ENCODE peak calls at places on chromosomes 6 and 20, in eight cellular contexts. One of them, this sample, is unnamed.

GRCh38 chr6:142855877-142856606 is 88.9 kb downstream of the HIVEP2 start:
- DNase-seq in nephron progenitor cell: no peak
- DNase-seq in heart right ventricle: no peak
- DNase-seq in neural crest cell: no peak
- DNase-seq in AG09319: no peak
- DNase-seq in foreskin keratinocyte: no peak
- DNase-seq in cardiac fibroblast: no peak
- DNase-seq in mammary epithelial cell: no peak
- DNase-seq in this sample: no peak

GRCh38 chr20:18034039-18034438 is 23.7 kb downstream of the OVOL2 start:
- DNase-seq in nephron progenitor cell: no peak
- DNase-seq in heart right ventricle: no peak
- DNase-seq in neural crest cell: no peak
- DNase-seq in AG09319: no peak
- DNase-seq in foreskin keratinocyte: no peak
- DNase-seq in cardiac fibroblast: no peak
- DNase-seq in mammary epithelial cell: no peak
- DNase-seq in this sample: no peak

GRCh38 chr6:135182993-135183531 is 2.0 kb downstream of the MYB start:
- DNase-seq in nephron progenitor cell: peak
- DNase-seq in heart right ventricle: no peak
- DNase-seq in neural crest cell: no peak
- DNase-seq in AG09319: no peak
- DNase-seq in foreskin keratinocyte: no peak
- DNase-seq in cardiac fibroblast: no peak
- DNase-seq in mammary epithelial cell: peak
- DNase-seq in this sample: no peak

GRCh38 chr6:140979642-140980091 is 1153.1 kb upstream of the GJE1 start:
- DNase-seq in nephron progenitor cell: no peak
- DNase-seq in heart right ventricle: peak
- DNase-seq in neural crest cell: no peak
- DNase-seq in AG09319: no peak
- DNase-seq in foreskin keratinocyte: peak
- DNase-seq in cardiac fibroblast: peak
- DNase-seq in mammary epithelial cell: peak
- DNase-seq in this sample: no peak

GRCh38 chr20:382291-383115 is 1.9 kb downstream of the TRIB3 start:
- DNase-seq in nephron progenitor cell: no peak
- DNase-seq in heart right ventricle: no peak
- DNase-seq in neural crest cell: no peak
- DNase-seq in AG09319: no peak
- DNase-seq in foreskin keratinocyte: no peak
- DNase-seq in cardiac fibroblast: no peak
- DNase-seq in mammary epithelial cell: peak
- DNase-seq in this sample: no peak

GRCh38 chr6:26319405-26320128 is 45.4 kb upstream of the BTN3A2 start:
- DNase-seq in nephron progenitor cell: no peak
- DNase-seq in heart right ventricle: no peak
- DNase-seq in neural crest cell: no peak
- DNase-seq in AG09319: no peak
- DNase-seq in foreskin keratinocyte: no peak
- DNase-seq in cardiac fibroblast: no peak
- DNase-seq in mammary epithelial cell: no peak
- DNase-seq in this sample: no peak

GRCh38 chr20:40667503-40667902 is 21.5 kb downstream of the MAFB start:
- DNase-seq in nephron progenitor cell: no peak
- DNase-seq in heart right ventricle: no peak
- DNase-seq in neural crest cell: no peak
- DNase-seq in AG09319: no peak
- DNase-seq in foreskin keratinocyte: no peak
- DNase-seq in cardiac fibroblast: no peak
- DNase-seq in mammary epithelial cell: no peak
- DNase-seq in this sample: no peak

GRCh38 chr6:11426571-11426970 is 111.0 kb upstream of the TMEM170B start:
- DNase-seq in nephron progenitor cell: no peak
- DNase-seq in heart right ventricle: no peak
- DNase-seq in neural crest cell: no peak
- DNase-seq in AG09319: no peak
- DNase-seq in foreskin keratinocyte: no peak
- DNase-seq in cardiac fibroblast: no peak
- DNase-seq in mammary epithelial cell: no peak
- DNase-seq in this sample: no peak

GRCh38 chr6:148166339-148166949 is 176.2 kb upstream of the SASH1 start:
- DNase-seq in nephron progenitor cell: no peak
- DNase-seq in heart right ventricle: peak
- DNase-seq in neural crest cell: no peak
- DNase-seq in AG09319: peak
- DNase-seq in foreskin keratinocyte: no peak
- DNase-seq in cardiac fibroblast: peak
- DNase-seq in mammary epithelial cell: peak
- DNase-seq in this sample: no peak

GRCh38 chr20:7650481-7650880 is 289.8 kb downstream of the HAO1 start:
- DNase-seq in nephron progenitor cell: no peak
- DNase-seq in heart right ventricle: peak
- DNase-seq in neural crest cell: no peak
- DNase-seq in AG09319: peak
- DNase-seq in foreskin keratinocyte: no peak
- DNase-seq in cardiac fibroblast: peak
- DNase-seq in mammary epithelial cell: peak
- DNase-seq in this sample: no peak

GRCh38 chr6:118122161-118122560 is 215.1 kb downstream of the SLC35F1 start:
- DNase-seq in nephron progenitor cell: no peak
- DNase-seq in heart right ventricle: no peak
- DNase-seq in neural crest cell: no peak
- DNase-seq in AG09319: no peak
- DNase-seq in foreskin keratinocyte: no peak
- DNase-seq in cardiac fibroblast: no peak
- DNase-seq in mammary epithelial cell: no peak
- DNase-seq in this sample: no peak

GRCh38 chr6:124459268-124459667 is 503.0 kb upstream of the RNF217 start:
- DNase-seq in nephron progenitor cell: no peak
- DNase-seq in heart right ventricle: no peak
- DNase-seq in neural crest cell: no peak
- DNase-seq in AG09319: no peak
- DNase-seq in foreskin keratinocyte: no peak
- DNase-seq in cardiac fibroblast: no peak
- DNase-seq in mammary epithelial cell: no peak
- DNase-seq in this sample: no peak

GRCh38 chr6:133052465-133052864 is 188.7 kb upstream of the EYA4 start:
- DNase-seq in nephron progenitor cell: no peak
- DNase-seq in heart right ventricle: no peak
- DNase-seq in neural crest cell: no peak
- DNase-seq in AG09319: no peak
- DNase-seq in foreskin keratinocyte: no peak
- DNase-seq in cardiac fibroblast: no peak
- DNase-seq in mammary epithelial cell: no peak
- DNase-seq in this sample: no peak
- TF ChIP-seq CTCF in nephron progenitor cell: no peak
- TF ChIP-seq CTCF in heart right ventricle: no peak
- TF ChIP-seq CTCF in neural crest cell: no peak
- TF ChIP-seq CTCF in AG09319: no peak
- TF ChIP-seq CTCF in foreskin keratinocyte: no peak
- TF ChIP-seq CTCF in cardiac fibroblast: no peak
- TF ChIP-seq CTCF in mammary epithelial cell: no peak
- TF ChIP-seq CTCF in this sample: no peak

GRCh38 chr6:78487401-78487800 is 379.9 kb upstream of the IRAK1BP1 start:
- DNase-seq in nephron progenitor cell: no peak
- DNase-seq in heart right ventricle: no peak
- DNase-seq in neural crest cell: no peak
- DNase-seq in AG09319: no peak
- DNase-seq in foreskin keratinocyte: no peak
- DNase-seq in cardiac fibroblast: peak
- DNase-seq in mammary epithelial cell: no peak
- DNase-seq in this sample: no peak
- TF ChIP-seq CTCF in nephron progenitor cell: no peak
- TF ChIP-seq CTCF in heart right ventricle: no peak
- TF ChIP-seq CTCF in neural crest cell: no peak
- TF ChIP-seq CTCF in AG09319: no peak
- TF ChIP-seq CTCF in foreskin keratinocyte: no peak
- TF ChIP-seq CTCF in cardiac fibroblast: no peak
- TF ChIP-seq CTCF in mammary epithelial cell: no peak
- TF ChIP-seq CTCF in this sample: no peak

GRCh38 chr20:21026951-21027350 is 79.2 kb downstream of the LINC00237 start:
- DNase-seq in nephron progenitor cell: no peak
- DNase-seq in heart right ventricle: no peak
- DNase-seq in neural crest cell: no peak
- DNase-seq in AG09319: no peak
- DNase-seq in foreskin keratinocyte: no peak
- DNase-seq in cardiac fibroblast: no peak
- DNase-seq in mammary epithelial cell: no peak
- DNase-seq in this sample: no peak

GRCh38 chr20:21028436-21028835 is 77.7 kb downstream of the LINC00237 start:
- DNase-seq in nephron progenitor cell: no peak
- DNase-seq in heart right ventricle: no peak
- DNase-seq in neural crest cell: no peak
- DNase-seq in AG09319: no peak
- DNase-seq in foreskin keratinocyte: no peak
- DNase-seq in cardiac fibroblast: no peak
- DNase-seq in mammary epithelial cell: no peak
- DNase-seq in this sample: no peak

GRCh38 chr20:21029356-21029755 is 76.8 kb downstream of the LINC00237 start:
- DNase-seq in nephron progenitor cell: no peak
- DNase-seq in heart right ventricle: no peak
- DNase-seq in neural crest cell: no peak
- DNase-seq in AG09319: no peak
- DNase-seq in foreskin keratinocyte: no peak
- DNase-seq in cardiac fibroblast: no peak
- DNase-seq in mammary epithelial cell: no peak
- DNase-seq in this sample: no peak

GRCh38 chr20:21028921-21029320 is 77.2 kb downstream of the LINC00237 start:
- DNase-seq in nephron progenitor cell: no peak
- DNase-seq in heart right ventricle: no peak
- DNase-seq in neural crest cell: no peak
- DNase-seq in AG09319: no peak
- DNase-seq in foreskin keratinocyte: no peak
- DNase-seq in cardiac fibroblast: no peak
- DNase-seq in mammary epithelial cell: no peak
- DNase-seq in this sample: no peak

DNA sequence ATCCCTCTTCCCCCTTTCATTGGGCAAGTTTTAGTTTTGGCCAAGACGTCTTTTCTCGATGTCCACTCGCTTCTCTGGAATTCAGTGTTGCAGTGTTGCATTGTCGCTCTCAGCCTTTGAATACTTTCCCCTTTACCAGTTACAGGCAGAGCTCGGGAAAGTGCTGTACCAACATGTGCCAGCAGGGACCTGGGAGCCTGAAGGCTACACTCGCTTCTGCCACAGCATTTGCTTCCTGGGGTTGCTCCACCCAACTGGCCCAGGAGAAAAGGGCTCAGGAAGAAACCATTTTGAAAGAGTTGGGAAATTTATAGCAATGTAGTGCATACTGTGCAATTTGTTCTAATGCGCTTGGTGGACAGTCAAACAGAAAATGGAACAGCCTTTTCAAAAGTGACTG is 78.6 kb downstream of the LINC00237 start:
- DNase-seq in nephron progenitor cell: peak
- DNase-seq in heart right ventricle: no peak
- DNase-seq in neural crest cell: peak
- DNase-seq in AG09319: no peak
- DNase-seq in foreskin keratinocyte: no peak
- DNase-seq in cardiac fibroblast: peak
- DNase-seq in mammary epithelial cell: no peak
- DNase-seq in this sample: no peak
- TF ChIP-seq CTCF in nephron progenitor cell: peak
- TF ChIP-seq CTCF in heart right ventricle: no peak
- TF ChIP-seq CTCF in neural crest cell: peak
- TF ChIP-seq CTCF in AG09319: no peak
- TF ChIP-seq CTCF in foreskin keratinocyte: no peak
- TF ChIP-seq CTCF in cardiac fibroblast: no peak
- TF ChIP-seq CTCF in mammary epithelial cell: no peak
- TF ChIP-seq CTCF in this sample: peak

GRCh38 chr6:14310955-14311354 is 193.4 kb downstream of the CD83 start:
- DNase-seq in nephron progenitor cell: no peak
- DNase-seq in heart right ventricle: no peak
- DNase-seq in neural crest cell: no peak
- DNase-seq in AG09319: no peak
- DNase-seq in foreskin keratinocyte: no peak
- DNase-seq in cardiac fibroblast: no peak
- DNase-seq in mammary epithelial cell: peak
- DNase-seq in this sample: no peak

GRCh38 chr6:14305131-14305530 is 187.6 kb downstream of the CD83 start:
- DNase-seq in nephron progenitor cell: no peak
- DNase-seq in heart right ventricle: no peak
- DNase-seq in neural crest cell: no peak
- DNase-seq in AG09319: no peak
- DNase-seq in foreskin keratinocyte: peak
- DNase-seq in cardiac fibroblast: peak
- DNase-seq in mammary epithelial cell: peak
- DNase-seq in this sample: no peak

GRCh38 chr6:14309516-14309915 is 191.9 kb downstream of the CD83 start:
- DNase-seq in nephron progenitor cell: no peak
- DNase-seq in heart right ventricle: no peak
- DNase-seq in neural crest cell: no peak
- DNase-seq in AG09319: no peak
- DNase-seq in foreskin keratinocyte: no peak
- DNase-seq in cardiac fibroblast: no peak
- DNase-seq in mammary epithelial cell: no peak
- DNase-seq in this sample: no peak

DNA sequence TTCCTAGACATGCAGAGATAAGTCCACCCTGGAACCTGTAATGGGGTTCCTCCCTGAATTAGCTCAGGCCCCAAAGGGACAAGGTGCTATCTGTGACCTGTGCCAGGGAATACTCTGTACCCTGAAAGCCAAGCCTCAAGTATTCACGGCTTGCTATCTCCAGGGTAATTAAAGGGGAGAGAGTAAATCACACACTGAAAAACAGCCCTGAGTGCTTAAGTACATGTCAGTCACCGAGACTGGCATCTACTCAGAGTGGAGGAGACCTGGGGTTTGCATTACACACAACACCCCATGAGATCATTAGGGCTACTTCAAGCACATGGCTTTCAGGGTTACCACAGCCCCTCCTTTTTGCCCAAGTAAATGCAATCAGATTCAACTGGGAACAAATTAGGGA is 188.1 kb downstream of the CD83 start:
- DNase-seq in nephron progenitor cell: no peak
- DNase-seq in heart right ventricle: no peak
- DNase-seq in neural crest cell: no peak
- DNase-seq in AG09319: no peak
- DNase-seq in foreskin keratinocyte: no peak
- DNase-seq in cardiac fibroblast: no peak
- DNase-seq in mammary epithelial cell: no peak
- DNase-seq in this sample: no peak
- TF ChIP-seq CTCF in nephron progenitor cell: no peak
- TF ChIP-seq CTCF in heart right ventricle: no peak
- TF ChIP-seq CTCF in neural crest cell: no peak
- TF ChIP-seq CTCF in AG09319: no peak
- TF ChIP-seq CTCF in foreskin keratinocyte: no peak
- TF ChIP-seq CTCF in cardiac fibroblast: no peak
- TF ChIP-seq CTCF in mammary epithelial cell: no peak
- TF ChIP-seq CTCF in this sample: no peak

GRCh38 chr20:8757146-8757545 is 311.7 kb upstream of the PLCB4 start:
- DNase-seq in nephron progenitor cell: no peak
- DNase-seq in heart right ventricle: no peak
- DNase-seq in neural crest cell: no peak
- DNase-seq in AG09319: peak
- DNase-seq in foreskin keratinocyte: no peak
- DNase-seq in cardiac fibroblast: peak
- DNase-seq in mammary epithelial cell: no peak
- DNase-seq in this sample: no peak
- TF ChIP-seq CTCF in nephron progenitor cell: no peak
- TF ChIP-seq CTCF in heart right ventricle: no peak
- TF ChIP-seq CTCF in neural crest cell: no peak
- TF ChIP-seq CTCF in AG09319: no peak
- TF ChIP-seq CTCF in foreskin keratinocyte: no peak
- TF ChIP-seq CTCF in cardiac fibroblast: peak
- TF ChIP-seq CTCF in mammary epithelial cell: no peak
- TF ChIP-seq CTCF in this sample: no peak